ENCODE peak calls at places on chromosomes 2 and 18, in five cellular contexts. One of them, this sample, is unnamed.

GRCh38 chr2:10162586-10163497 is 40.3 kb downstream of the RRM2 start:
- DNase-seq in Panc1: no peak
- DNase-seq in thyroid gland: peak
- DNase-seq in esophagus squamous epithelium: no peak
- DNase-seq in hepatocyte: no peak
- DNase-seq in this sample: no peak

GRCh38 chr2:219362524-219363164 is 25.1 kb downstream of the DNPEP start:
- DNase-seq in Panc1: no peak
- DNase-seq in thyroid gland: peak
- DNase-seq in hepatocyte: peak
- DNase-seq in esophagus squamous epithelium: no peak
- DNase-seq in this sample: no peak

GRCh38 chr2:240919786-240920782 is 13.9 kb downstream of the CROCC2 start:
- DNase-seq in hepatocyte: peak
- DNase-seq in thyroid gland: peak
- DNase-seq in esophagus squamous epithelium: no peak
- DNase-seq in Panc1: no peak
- DNase-seq in this sample: no peak

GRCh38 chr2:25251461-25252273 is 83.3 kb upstream of the POMC start:
- DNase-seq in esophagus squamous epithelium: no peak
- DNase-seq in thyroid gland: peak
- DNase-seq in hepatocyte: peak
- DNase-seq in Panc1: no peak
- DNase-seq in this sample: peak

GRCh38 chr2:86301711-86302202 is 35.7 kb downstream of the REEP1 start:
- DNase-seq in thyroid gland: no peak
- DNase-seq in esophagus squamous epithelium: no peak
- DNase-seq in Panc1: no peak
- DNase-seq in hepatocyte: no peak
- DNase-seq in this sample: no peak

GRCh38 chr2:169649278-169649677 is 44.9 kb downstream of the CFAP210 start:
- DNase-seq in hepatocyte: no peak
- DNase-seq in thyroid gland: no peak
- DNase-seq in Panc1: no peak
- DNase-seq in esophagus squamous epithelium: no peak
- DNase-seq in this sample: no peak

GRCh38 chr2:26035110-26035728 is 1.3 kb downstream of the RAB10 start:
- DNase-seq in hepatocyte: no peak
- DNase-seq in esophagus squamous epithelium: no peak
- DNase-seq in Panc1: no peak
- DNase-seq in thyroid gland: no peak
- DNase-seq in this sample: no peak

GRCh38 chr2:189287982-189288494 is 108.5 kb upstream of the COL5A2 start:
- DNase-seq in hepatocyte: peak
- DNase-seq in thyroid gland: no peak
- DNase-seq in esophagus squamous epithelium: no peak
- DNase-seq in Panc1: peak
- DNase-seq in this sample: peak

GRCh38 chr2:8522682-8523081 is 159.2 kb upstream of the ID2 start:
- DNase-seq in thyroid gland: no peak
- DNase-seq in hepatocyte: no peak
- DNase-seq in Panc1: no peak
- DNase-seq in esophagus squamous epithelium: no peak
- DNase-seq in this sample: peak

GRCh38 chr18:67618061-67618460 is 101.5 kb upstream of the DSEL start:
- DNase-seq in thyroid gland: no peak
- DNase-seq in esophagus squamous epithelium: no peak
- DNase-seq in Panc1: no peak
- DNase-seq in hepatocyte: no peak
- DNase-seq in this sample: no peak

GRCh38 chr2:12688898-12689297 is 27.8 kb upstream of the TRIB2 start:
- DNase-seq in hepatocyte: no peak
- DNase-seq in Panc1: no peak
- DNase-seq in thyroid gland: no peak
- DNase-seq in esophagus squamous epithelium: no peak
- DNase-seq in this sample: no peak

GRCh38 chr18:59656488-59656887 is 40.7 kb downstream of the CCBE1 start:
- DNase-seq in hepatocyte: no peak
- DNase-seq in Panc1: no peak
- DNase-seq in thyroid gland: no peak
- DNase-seq in esophagus squamous epithelium: no peak
- DNase-seq in this sample: no peak

GRCh38 chr2:196558506-196558905 is 81.0 kb upstream of the CCDC150 start:
- DNase-seq in hepatocyte: no peak
- DNase-seq in thyroid gland: no peak
- DNase-seq in Panc1: no peak
- DNase-seq in esophagus squamous epithelium: no peak
- DNase-seq in this sample: no peak

GRCh38 chr18:48928787-48929186 is 22.0 kb downstream of the SMAD7 start:
- DNase-seq in Panc1: no peak
- DNase-seq in thyroid gland: peak
- DNase-seq in esophagus squamous epithelium: peak
- DNase-seq in hepatocyte: peak
- DNase-seq in this sample: peak

GRCh38 chr18:77061291-77061945 is 71.2 kb downstream of the MBP start:
- DNase-seq in thyroid gland: no peak
- DNase-seq in hepatocyte: no peak
- DNase-seq in esophagus squamous epithelium: no peak
- DNase-seq in Panc1: no peak
- DNase-seq in this sample: no peak

GRCh38 chr2:177639262-177639914 is 246.8 kb downstream of the AGPS start:
- DNase-seq in esophagus squamous epithelium: no peak
- DNase-seq in thyroid gland: no peak
- DNase-seq in Panc1: no peak
- DNase-seq in hepatocyte: no peak
- DNase-seq in this sample: no peak

GRCh38 chr2:147331790-147332419 is 512.9 kb upstream of the ACVR2A start:
- DNase-seq in Panc1: no peak
- DNase-seq in thyroid gland: no peak
- DNase-seq in hepatocyte: peak
- DNase-seq in esophagus squamous epithelium: no peak
- DNase-seq in this sample: peak

GRCh38 chr2:11527001-11527400 is 6.8 kb upstream of the GREB1 start:
- DNase-seq in thyroid gland: no peak
- DNase-seq in esophagus squamous epithelium: no peak
- DNase-seq in Panc1: no peak
- DNase-seq in hepatocyte: no peak
- DNase-seq in this sample: peak

GRCh38 chr2:41966431-41966893 is 81.4 kb upstream of the PKDCC start:
- DNase-seq in Panc1: peak
- DNase-seq in hepatocyte: peak
- DNase-seq in thyroid gland: peak
- DNase-seq in esophagus squamous epithelium: peak
- DNase-seq in this sample: no peak

GRCh38 chr2:238864207-238865014 is 16.5 kb downstream of the TWIST2 start:
- DNase-seq in esophagus squamous epithelium: peak
- DNase-seq in hepatocyte: peak
- DNase-seq in Panc1: peak
- DNase-seq in thyroid gland: no peak
- DNase-seq in this sample: no peak

GRCh38 chr2:201953386-201953785 is 80.3 kb upstream of the FZD7 start:
- DNase-seq in esophagus squamous epithelium: no peak
- DNase-seq in hepatocyte: no peak
- DNase-seq in Panc1: no peak
- DNase-seq in thyroid gland: no peak
- DNase-seq in this sample: no peak

GRCh38 chr2:137676348-137676747 is 287.9 kb upstream of the HNMT start:
- DNase-seq in Panc1: no peak
- DNase-seq in thyroid gland: no peak
- DNase-seq in hepatocyte: no peak
- DNase-seq in esophagus squamous epithelium: no peak
- DNase-seq in this sample: no peak

GRCh38 chr2:55232863-55233657 is 572 bp downstream of the RPS27A start:
- DNase-seq in thyroid gland: peak
- DNase-seq in hepatocyte: peak
- DNase-seq in esophagus squamous epithelium: no peak
- DNase-seq in Panc1: no peak
- DNase-seq in this sample: peak

GRCh38 chr2:88626171-88627054 is 851 bp downstream of the EIF2AK3 start:
- DNase-seq in esophagus squamous epithelium: no peak
- DNase-seq in Panc1: no peak
- DNase-seq in thyroid gland: peak
- DNase-seq in hepatocyte: peak
- DNase-seq in this sample: peak

GRCh38 chr2:47226124-47227040 is 71.3 kb upstream of the STPG4 start:
- DNase-seq in hepatocyte: peak
- DNase-seq in esophagus squamous epithelium: no peak
- DNase-seq in Panc1: no peak
- DNase-seq in thyroid gland: no peak
- DNase-seq in this sample: no peak

GRCh38 chr2:180000434-180000833 is 6.7 kb downstream of the CWC22 start:
- DNase-seq in thyroid gland: no peak
- DNase-seq in hepatocyte: no peak
- DNase-seq in Panc1: no peak
- DNase-seq in esophagus squamous epithelium: no peak
- DNase-seq in this sample: no peak

GRCh38 chr2:144496067-144496466 is 23.9 kb downstream of the ZEB2 start:
- DNase-seq in esophagus squamous epithelium: no peak
- DNase-seq in hepatocyte: no peak
- DNase-seq in Panc1: no peak
- DNase-seq in thyroid gland: no peak
- DNase-seq in this sample: no peak

GRCh38 chr18:68053290-68053689 is 536.8 kb upstream of the DSEL start:
- DNase-seq in thyroid gland: no peak
- DNase-seq in Panc1: no peak
- DNase-seq in esophagus squamous epithelium: no peak
- DNase-seq in hepatocyte: no peak
- DNase-seq in this sample: no peak

GRCh38 chr2:127663566-127664064 is 11.7 kb downstream of the LIMS2 start:
- DNase-seq in Panc1: no peak
- DNase-seq in hepatocyte: no peak
- DNase-seq in thyroid gland: no peak
- DNase-seq in esophagus squamous epithelium: no peak
- DNase-seq in this sample: no peak

GRCh38 chr2:187971893-187972292 is 319.8 kb upstream of the GULP1 start:
- DNase-seq in esophagus squamous epithelium: no peak
- DNase-seq in Panc1: no peak
- DNase-seq in thyroid gland: no peak
- DNase-seq in hepatocyte: no peak
- DNase-seq in this sample: no peak
- TF ChIP-seq CTCF in esophagus squamous epithelium: no peak
- TF ChIP-seq CTCF in Panc1: no peak
- TF ChIP-seq CTCF in thyroid gland: no peak
- TF ChIP-seq CTCF in hepatocyte: no peak
- TF ChIP-seq CTCF in this sample: peak

DNA sequence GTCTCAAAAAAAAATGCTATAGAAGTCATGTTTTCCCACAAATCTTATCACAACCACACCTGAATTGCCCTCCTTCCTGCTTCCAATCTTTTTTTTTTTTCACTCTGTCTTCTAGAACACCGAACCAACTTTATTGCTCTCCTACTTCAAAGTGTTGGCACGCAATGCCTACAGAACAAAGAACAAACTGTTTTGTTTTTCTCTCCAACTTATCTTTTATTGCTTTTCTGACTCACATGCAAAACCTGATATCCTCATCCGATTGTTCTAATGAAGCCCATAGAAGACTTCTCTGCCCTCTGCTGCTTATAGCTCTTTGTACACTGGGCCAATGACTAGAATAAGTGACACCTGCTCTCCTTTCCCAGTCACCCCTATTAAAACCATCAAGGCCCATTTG is 602.8 kb downstream of the EPHA4 start:
- DNase-seq in hepatocyte: no peak
- DNase-seq in esophagus squamous epithelium: no peak
- DNase-seq in Panc1: no peak
- DNase-seq in thyroid gland: no peak
- DNase-seq in this sample: no peak
- TF ChIP-seq CTCF in hepatocyte: no peak
- TF ChIP-seq CTCF in esophagus squamous epithelium: no peak
- TF ChIP-seq CTCF in Panc1: no peak
- TF ChIP-seq CTCF in thyroid gland: no peak
- TF ChIP-seq CTCF in this sample: no peak

DNA sequence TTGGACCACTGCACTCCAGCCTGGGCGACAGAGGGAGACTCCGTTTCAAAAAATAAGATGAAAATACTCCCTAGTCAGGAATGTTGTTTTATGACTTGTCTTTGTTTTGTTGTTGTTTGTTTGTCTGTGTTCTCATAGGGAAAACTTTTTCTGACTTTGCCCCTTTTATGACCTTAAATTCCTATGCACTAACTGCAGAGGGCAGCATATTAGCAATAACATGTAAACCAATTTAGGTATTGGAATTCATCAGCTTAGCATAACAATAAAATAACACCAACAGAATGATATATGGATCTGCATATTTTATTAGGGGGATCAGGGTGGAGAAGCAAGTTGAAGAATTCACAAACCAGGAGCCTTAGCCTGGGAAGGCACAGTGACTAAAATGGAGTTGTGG is 631.5 kb downstream of the SUCLG1 start:
- DNase-seq in Panc1: no peak
- DNase-seq in esophagus squamous epithelium: no peak
- DNase-seq in hepatocyte: no peak
- DNase-seq in thyroid gland: no peak
- DNase-seq in this sample: no peak
- TF ChIP-seq CTCF in Panc1: peak
- TF ChIP-seq CTCF in esophagus squamous epithelium: no peak
- TF ChIP-seq CTCF in hepatocyte: peak
- TF ChIP-seq CTCF in thyroid gland: no peak
- TF ChIP-seq CTCF in this sample: no peak

DNA sequence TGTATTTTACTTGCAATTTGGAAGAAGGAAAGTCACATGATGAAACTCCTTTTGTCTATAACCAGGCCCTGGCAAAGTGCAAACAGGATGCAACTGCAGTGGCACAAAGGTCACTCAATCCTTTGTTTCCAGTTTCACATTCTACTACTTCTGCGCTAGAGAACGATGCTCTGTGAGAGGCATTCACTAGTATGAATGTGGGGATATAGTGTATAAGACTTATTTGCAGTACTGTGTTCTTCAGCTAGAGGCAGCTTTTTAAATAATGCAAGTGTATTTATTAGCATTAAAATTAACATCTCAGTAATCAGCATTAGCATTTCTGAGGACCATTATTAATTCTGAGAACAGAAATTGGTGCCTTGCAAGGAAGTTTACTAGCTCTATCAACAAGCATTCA is 68.9 kb downstream of the PRPF40A start:
- DNase-seq in hepatocyte: no peak
- DNase-seq in thyroid gland: no peak
- DNase-seq in Panc1: no peak
- DNase-seq in esophagus squamous epithelium: no peak
- DNase-seq in this sample: no peak
- TF ChIP-seq CTCF in hepatocyte: peak
- TF ChIP-seq CTCF in thyroid gland: no peak
- TF ChIP-seq CTCF in Panc1: peak
- TF ChIP-seq CTCF in esophagus squamous epithelium: peak
- TF ChIP-seq CTCF in this sample: no peak

GRCh38 chr2:149456285-149456684 is 125.9 kb downstream of the LYPD6 start:
- DNase-seq in thyroid gland: peak
- DNase-seq in hepatocyte: no peak
- DNase-seq in esophagus squamous epithelium: no peak
- DNase-seq in Panc1: no peak
- DNase-seq in this sample: no peak
- TF ChIP-seq CTCF in thyroid gland: no peak
- TF ChIP-seq CTCF in hepatocyte: no peak
- TF ChIP-seq CTCF in esophagus squamous epithelium: no peak
- TF ChIP-seq CTCF in Panc1: peak
- TF ChIP-seq CTCF in this sample: no peak

This sample was measured in GM06990.